ENCODE peak calls at places on chromosomes 12 and 14, in five cellular contexts. One of them, this sample, is unnamed.

GRCh38 chr14:72818998-72819397 is 74.9 kb downstream of the DPF3 start:
- DNase-seq in non-pigmented ciliary epithelial cell: no peak
- DNase-seq in left lung: no peak
- DNase-seq in DMS 273 treated with DMSO at 0.1 percent for 48 hours: no peak
- DNase-seq in CD8-positive, alpha-beta T cell: no peak
- DNase-seq in this sample: no peak

GRCh38 chr14:100669011-100669412 is 57.7 kb upstream of the DLK1 start:
- DNase-seq in non-pigmented ciliary epithelial cell: no peak
- DNase-seq in DMS 273 treated with DMSO at 0.1 percent for 48 hours: no peak
- DNase-seq in left lung: no peak
- DNase-seq in CD8-positive, alpha-beta T cell: no peak
- DNase-seq in this sample: no peak

GRCh38 chr14:55188686-55189295 is 2.6 kb downstream of the DLGAP5 start:
- DNase-seq in non-pigmented ciliary epithelial cell: no peak
- DNase-seq in DMS 273 treated with DMSO at 0.1 percent for 48 hours: no peak
- DNase-seq in left lung: no peak
- DNase-seq in CD8-positive, alpha-beta T cell: no peak
- DNase-seq in this sample: no peak

GRCh38 chr12:49893753-49894752 is 9.6 kb downstream of the FAIM2 start:
- DNase-seq in DMS 273 treated with DMSO at 0.1 percent for 48 hours: no peak
- DNase-seq in CD8-positive, alpha-beta T cell: no peak
- DNase-seq in left lung: peak
- DNase-seq in non-pigmented ciliary epithelial cell: no peak
- DNase-seq in this sample: peak

GRCh38 chr12:132651444-132652100 is 33.0 kb downstream of the P2RX2 start:
- DNase-seq in DMS 273 treated with DMSO at 0.1 percent for 48 hours: peak
- DNase-seq in CD8-positive, alpha-beta T cell: no peak
- DNase-seq in non-pigmented ciliary epithelial cell: no peak
- DNase-seq in left lung: peak
- DNase-seq in this sample: no peak

GRCh38 chr14:94356379-94357056 is 31.9 kb downstream of the SERPINA1 start:
- DNase-seq in DMS 273 treated with DMSO at 0.1 percent for 48 hours: no peak
- DNase-seq in non-pigmented ciliary epithelial cell: no peak
- DNase-seq in CD8-positive, alpha-beta T cell: no peak
- DNase-seq in left lung: no peak
- DNase-seq in this sample: no peak

GRCh38 chr12:3054374-3054773 is 22.8 kb upstream of the TSPAN9 start:
- DNase-seq in left lung: no peak
- DNase-seq in non-pigmented ciliary epithelial cell: no peak
- DNase-seq in CD8-positive, alpha-beta T cell: no peak
- DNase-seq in DMS 273 treated with DMSO at 0.1 percent for 48 hours: no peak
- DNase-seq in this sample: no peak

GRCh38 chr12:131140069-131140435 is 186.3 kb downstream of the ADGRD1 start:
- DNase-seq in left lung: no peak
- DNase-seq in CD8-positive, alpha-beta T cell: no peak
- DNase-seq in DMS 273 treated with DMSO at 0.1 percent for 48 hours: no peak
- DNase-seq in non-pigmented ciliary epithelial cell: no peak
- DNase-seq in this sample: no peak

GRCh38 chr14:79419571-79420327 is 791.6 kb downstream of the DIO2 start:
- DNase-seq in CD8-positive, alpha-beta T cell: no peak
- DNase-seq in DMS 273 treated with DMSO at 0.1 percent for 48 hours: no peak
- DNase-seq in non-pigmented ciliary epithelial cell: no peak
- DNase-seq in left lung: no peak
- DNase-seq in this sample: no peak

GRCh38 chr14:25032092-25032784 is 17.7 kb downstream of the STXBP6 start:
- DNase-seq in CD8-positive, alpha-beta T cell: no peak
- DNase-seq in left lung: no peak
- DNase-seq in DMS 273 treated with DMSO at 0.1 percent for 48 hours: no peak
- DNase-seq in non-pigmented ciliary epithelial cell: no peak
- DNase-seq in this sample: no peak

GRCh38 chr12:106428379-106428778 is 70.8 kb downstream of the POLR3B start:
- DNase-seq in left lung: no peak
- DNase-seq in DMS 273 treated with DMSO at 0.1 percent for 48 hours: no peak
- DNase-seq in non-pigmented ciliary epithelial cell: no peak
- DNase-seq in CD8-positive, alpha-beta T cell: no peak
- DNase-seq in this sample: no peak

GRCh38 chr12:94032368-94032767 is 116.0 kb upstream of the PLXNC1 start:
- DNase-seq in non-pigmented ciliary epithelial cell: no peak
- DNase-seq in left lung: no peak
- DNase-seq in DMS 273 treated with DMSO at 0.1 percent for 48 hours: no peak
- DNase-seq in CD8-positive, alpha-beta T cell: no peak
- DNase-seq in this sample: no peak

GRCh38 chr14:52346778-52347177 is 32.7 kb downstream of the PTGER2 start:
- DNase-seq in non-pigmented ciliary epithelial cell: no peak
- DNase-seq in CD8-positive, alpha-beta T cell: no peak
- DNase-seq in left lung: no peak
- DNase-seq in DMS 273 treated with DMSO at 0.1 percent for 48 hours: no peak
- DNase-seq in this sample: no peak